ENCODE peak calls at places on chromosomes 3 and 15, in seven cellular contexts. One of them, this sample, is unnamed.
A peak's percentile ranks its signal among the peaks of the same experiment; 100 is the strongest.

GRCh38 chr3:187975571-187976360 is 178.2 kb upstream of the LPP start:
- DNase-seq in fibroblast of mammary gland: peak; percentile 94
- DNase-seq in HFFc6: no peak
- DNase-seq in right lobe of liver: no peak
- DNase-seq in tibial nerve: peak; percentile 74
- DNase-seq in AG20443: peak; percentile 27
- DNase-seq in cardiac muscle cell: no peak
- DNase-seq in this sample: no peak

GRCh38 chr15:78212008-78212407 is 22.4 kb downstream of the ACSBG1 start:
- DNase-seq in fibroblast of mammary gland: no peak
- DNase-seq in HFFc6: no peak
- DNase-seq in right lobe of liver: no peak
- DNase-seq in tibial nerve: no peak
- DNase-seq in AG20443: peak; percentile 4
- DNase-seq in cardiac muscle cell: no peak
- DNase-seq in this sample: no peak

GRCh38 chr15:75676688-75677475 is 29.2 kb downstream of the SNX33 start:
- DNase-seq in fibroblast of mammary gland: no peak
- DNase-seq in HFFc6: no peak
- DNase-seq in right lobe of liver: no peak
- DNase-seq in tibial nerve: no peak
- DNase-seq in AG20443: no peak
- DNase-seq in cardiac muscle cell: no peak
- DNase-seq in this sample: no peak

GRCh38 chr3:56630966-56631365 is 52.1 kb downstream of the TASOR start:
- DNase-seq in fibroblast of mammary gland: no peak
- DNase-seq in HFFc6: no peak
- DNase-seq in right lobe of liver: no peak
- DNase-seq in tibial nerve: no peak
- DNase-seq in AG20443: no peak
- DNase-seq in cardiac muscle cell: no peak
- DNase-seq in this sample: no peak

GRCh38 chr15:42107483-42107882 is 13.1 kb upstream of the PLA2G4D start:
- DNase-seq in fibroblast of mammary gland: no peak
- DNase-seq in HFFc6: no peak
- DNase-seq in right lobe of liver: no peak
- DNase-seq in tibial nerve: no peak
- DNase-seq in AG20443: peak; percentile 9
- DNase-seq in cardiac muscle cell: no peak
- DNase-seq in this sample: peak; percentile 91

GRCh38 chr3:40766396-40766795 is 241.6 kb downstream of the ZNF621 start:
- DNase-seq in fibroblast of mammary gland: no peak
- DNase-seq in HFFc6: no peak
- DNase-seq in right lobe of liver: no peak
- DNase-seq in tibial nerve: no peak
- DNase-seq in AG20443: no peak
- DNase-seq in cardiac muscle cell: no peak
- DNase-seq in this sample: no peak

GRCh38 chr3:54891540-54891897 is 36.3 kb downstream of the LRTM1 start:
- DNase-seq in fibroblast of mammary gland: peak; percentile 97
- DNase-seq in HFFc6: peak; percentile 98
- DNase-seq in right lobe of liver: no peak
- DNase-seq in tibial nerve: peak; percentile 83
- DNase-seq in AG20443: peak; percentile 97
- DNase-seq in cardiac muscle cell: peak; percentile 95
- DNase-seq in this sample: no peak

GRCh38 chr15:70095387-70096214 is 2.1 kb downstream of the TLE3 start:
- DNase-seq in fibroblast of mammary gland: no peak
- DNase-seq in HFFc6: no peak
- DNase-seq in right lobe of liver: no peak
- DNase-seq in tibial nerve: no peak
- DNase-seq in AG20443: no peak
- DNase-seq in cardiac muscle cell: peak; percentile 23
- DNase-seq in this sample: no peak

GRCh38 chr15:90838066-90838465 is 30.3 kb upstream of the FURIN start:
- DNase-seq in fibroblast of mammary gland: no peak
- DNase-seq in HFFc6: no peak
- DNase-seq in right lobe of liver: no peak
- DNase-seq in tibial nerve: no peak
- DNase-seq in AG20443: no peak
- DNase-seq in cardiac muscle cell: no peak
- DNase-seq in this sample: no peak

GRCh38 chr3:139106013-139106932 is 61.6 kb upstream of the PRR23C start:
- DNase-seq in fibroblast of mammary gland: no peak
- DNase-seq in HFFc6: no peak
- DNase-seq in right lobe of liver: no peak
- DNase-seq in tibial nerve: no peak
- DNase-seq in AG20443: no peak
- DNase-seq in cardiac muscle cell: no peak
- DNase-seq in this sample: no peak

GRCh38 chr3:36701903-36702374 is 62.4 kb downstream of the DCLK3 start:
- DNase-seq in fibroblast of mammary gland: peak; percentile 98
- DNase-seq in HFFc6: peak; percentile 89
- DNase-seq in right lobe of liver: no peak
- DNase-seq in tibial nerve: no peak
- DNase-seq in AG20443: peak; percentile 78
- DNase-seq in cardiac muscle cell: peak; percentile 52
- DNase-seq in this sample: no peak

GRCh38 chr15:31302029-31302657 is 24.5 kb upstream of the KLF13 start:
- DNase-seq in fibroblast of mammary gland: no peak
- DNase-seq in HFFc6: no peak
- DNase-seq in right lobe of liver: no peak
- DNase-seq in tibial nerve: no peak
- DNase-seq in AG20443: no peak
- DNase-seq in cardiac muscle cell: no peak
- DNase-seq in this sample: peak; percentile 25

GRCh38 chr15:97037080-97037479 is 706.6 kb downstream of the NR2F2 start:
- DNase-seq in fibroblast of mammary gland: no peak
- DNase-seq in HFFc6: no peak
- DNase-seq in right lobe of liver: no peak
- DNase-seq in tibial nerve: no peak
- DNase-seq in AG20443: no peak
- DNase-seq in cardiac muscle cell: peak; percentile 10
- DNase-seq in this sample: no peak

GRCh38 chr3:48475188-48475587 is 28.7 kb downstream of the ATRIP start:
- DNase-seq in fibroblast of mammary gland: no peak
- DNase-seq in HFFc6: no peak
- DNase-seq in right lobe of liver: no peak
- DNase-seq in tibial nerve: no peak
- DNase-seq in AG20443: no peak
- DNase-seq in cardiac muscle cell: no peak
- DNase-seq in this sample: no peak

GRCh38 chr15:87681054-87681453 is 575.5 kb downstream of the NTRK3 start:
- DNase-seq in fibroblast of mammary gland: no peak
- DNase-seq in HFFc6: no peak
- DNase-seq in right lobe of liver: no peak
- DNase-seq in tibial nerve: no peak
- DNase-seq in AG20443: no peak
- DNase-seq in cardiac muscle cell: no peak
- DNase-seq in this sample: no peak